ENCODE peak calls at places on chromosomes 7 and 10, in four cellular contexts. I, S, O and L are unnamed samples. For H3K4me1, the result is how much of the 10 kb centered on the place peaks cover.

GRCh38 chr10:52645435-52645776 is 127.2 kb downstream of the MBL2 start:
- DNase-seq in I (no peak), S (no peak), O (no peak), L (no peak)

GRCh38 chr10:46250481-46250880 is 36.3 kb upstream of the ANTXRL start:
- DNase-seq in I (no peak), S (no peak), O (no peak), L (no peak)

GRCh38 chr7:132028144-132028920 is 471.9 kb upstream of the PODXL start:
- DNase-seq in I (no peak), S (no peak), O (peak), L (no peak)

GRCh38 chr10:105974803-105975456 is 1189.6 kb downstream of the SORCS1 start:
- DNase-seq in I (peak), S (peak), O (peak), L (peak)

GRCh38 chr10:21402606-21403083 is 122.8 kb downstream of the SKIDA1 start:
- DNase-seq in I (no peak), S (peak), O (peak), L (peak)

GRCh38 chr10:25125151-25125550 is 49.6 kb upstream of the GPR158 start:
- DNase-seq in I (peak), S (no peak), O (no peak), L (no peak)

GRCh38 chr7:27992755-27993478 is 187.7 kb downstream of the JAZF1 start:
- DNase-seq in I (peak), S (no peak), O (no peak), L (no peak)

GRCh38 chr7:155183655-155184054 is 113.5 kb downstream of the HTR5A start:
- DNase-seq in I (no peak), S (no peak), O (no peak), L (no peak)

GRCh38 chr7:130332259-130333053 is 12.2 kb upstream of the CPA5 start:
- DNase-seq in I (no peak), S (no peak), O (no peak), L (no peak)

GRCh38 chr10:62063795-62064472 is 162.4 kb downstream of the ARID5B start:
- DNase-seq in I (no peak), S (peak), O (no peak), L (no peak)

GRCh38 chr10:102869290-102870198 is at the start of gene AS3MT:
- DNase-seq in I (peak), S (no peak), O (no peak), L (peak)

GRCh38 chr7:45054442-45054841 is 34.3 kb downstream of the NACAD start:
- DNase-seq in I (no peak), S (no peak), O (no peak), L (no peak)

GRCh38 chr10:25493122-25493893 is 318.5 kb downstream of the GPR158 start:
- DNase-seq in I (peak), S (peak), O (peak), L (peak)

GRCh38 chr7:80791509-80791929 is 127.3 kb downstream of the SEMA3C start:
- DNase-seq in I (no peak), S (no peak), O (no peak), L (no peak)

GRCh38 chr7:93933190-93933589 is 11.7 kb downstream of the GNG11 start:
- DNase-seq in I (no peak), S (no peak), O (no peak), L (no peak)

GRCh38 chr7:85535974-85536729 is 349.3 kb upstream of the SEMA3D start:
- DNase-seq in I (peak), S (no peak), O (no peak), L (no peak)

GRCh38 chr7:79180533-79180932 is 272.9 kb downstream of the MAGI2 start:
- DNase-seq in I (no peak), S (no peak), O (no peak), L (no peak)

GRCh38 chr10:94403034-94403822 is 887 bp downstream of the TBC1D12 start:
- DNase-seq in I (peak), S (peak), O (peak), L (peak)

GRCh38 chr10:10872035-10872673 is 145.5 kb upstream of the CELF2 start:
- DNase-seq in I (peak), S (peak), O (peak), L (no peak)

GRCh38 chr10:53022663-53023088 is 250.1 kb upstream of the MBL2 start:
- DNase-seq in I (peak), S (no peak), O (no peak), L (no peak)

GRCh38 chr7:105496501-105496900 is 25.6 kb downstream of the PUS7 start:
- DNase-seq in I (no peak), S (peak), O (peak), L (no peak)

GRCh38 chr7:68309806-68310205 is 1288.5 kb upstream of the AUTS2 start:
- DNase-seq in I (no peak), S (no peak), O (no peak), L (no peak)

GRCh38 chr7:158887594-158887993 is 31.2 kb downstream of the DYNC2I1 start:
- DNase-seq in I (no peak), S (no peak), O (no peak), L (no peak)

GRCh38 chr10:51886438-51887068 is 187.2 kb upstream of the CSTF2T start:
- DNase-seq in I (no peak), S (peak), O (no peak), L (no peak)

GRCh38 chr7:159042639-159043101 is 102.0 kb downstream of the VIPR2 start:
- DNase-seq in I (no peak), S (no peak), O (no peak), L (no peak)

GRCh38 chr7:47539398-47540052 is 42.4 kb downstream of the TNS3 start:
- DNase-seq in I (peak), S (peak), O (no peak), L (no peak)

GRCh38 chr10:44911081-44911540 is at the start of gene TMEM72:
- DNase-seq in I (peak), S (no peak), O (no peak), L (peak)

GRCh38 chr7:151087247-151088018 is 1.2 kb downstream of the AGAP3 start:
- DNase-seq in I (no peak), S (peak), O (peak), L (peak)

GRCh38 chr7:151089893-151090730 is 3.8 kb downstream of the AGAP3 start:
- DNase-seq in I (no peak), S (no peak), O (no peak), L (no peak)

GRCh38 chr7:151086802-151087246 is 549 bp downstream of the AGAP3 start:
- DNase-seq in I (peak), S (peak), O (peak), L (peak)

GRCh38 chr7:151088856-151089699 is 2.8 kb downstream of the AGAP3 start:
- DNase-seq in I (peak), S (peak), O (peak), L (no peak)

DNA sequence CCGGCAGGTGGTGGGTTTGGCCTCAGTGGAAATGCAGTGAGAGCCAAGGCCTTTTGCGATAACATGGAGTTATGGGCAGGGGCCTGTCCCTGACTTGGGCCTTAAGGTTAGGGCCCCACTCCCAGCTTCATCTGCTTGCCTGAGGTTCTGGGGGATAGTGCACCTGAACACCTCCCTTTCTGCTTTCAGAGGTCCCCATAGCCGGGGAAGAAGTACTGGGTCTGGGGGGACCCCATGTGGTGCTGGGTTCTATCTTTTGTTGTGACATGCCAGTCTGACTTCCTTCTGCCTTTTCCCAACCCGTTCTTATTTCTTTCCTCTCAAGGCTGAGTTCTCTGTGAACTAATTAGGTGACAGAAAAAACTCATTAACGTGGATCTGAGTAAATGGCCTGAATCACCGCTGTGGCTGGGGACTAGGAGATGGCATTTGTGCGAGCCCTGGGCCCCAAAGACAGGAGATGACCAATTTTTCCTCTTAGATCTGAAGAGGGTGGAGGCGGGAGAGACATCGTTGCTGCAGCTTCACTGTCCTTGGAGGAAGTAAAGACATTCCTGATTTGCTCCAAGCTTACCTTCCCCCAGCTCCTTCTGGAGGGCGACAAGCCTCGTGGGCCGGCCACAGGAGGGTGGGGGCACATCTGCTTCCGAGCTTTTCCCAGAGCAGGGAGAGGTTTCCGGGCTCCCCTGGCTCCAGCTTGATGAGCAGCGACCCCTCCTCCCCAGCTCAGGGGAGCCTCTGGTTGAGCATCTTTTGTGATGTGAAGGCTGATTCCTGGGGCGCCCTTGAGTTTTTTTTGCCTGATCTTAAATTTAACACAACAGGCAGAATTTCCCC is 2.0 kb downstream of the AGAP3 start:
- DNase-seq in I (peak), S (peak), O (peak), L (no peak)
- H3K4me1 ChIP-seq in I (under half), S (under half), O (under half), L (under half)

DNA sequence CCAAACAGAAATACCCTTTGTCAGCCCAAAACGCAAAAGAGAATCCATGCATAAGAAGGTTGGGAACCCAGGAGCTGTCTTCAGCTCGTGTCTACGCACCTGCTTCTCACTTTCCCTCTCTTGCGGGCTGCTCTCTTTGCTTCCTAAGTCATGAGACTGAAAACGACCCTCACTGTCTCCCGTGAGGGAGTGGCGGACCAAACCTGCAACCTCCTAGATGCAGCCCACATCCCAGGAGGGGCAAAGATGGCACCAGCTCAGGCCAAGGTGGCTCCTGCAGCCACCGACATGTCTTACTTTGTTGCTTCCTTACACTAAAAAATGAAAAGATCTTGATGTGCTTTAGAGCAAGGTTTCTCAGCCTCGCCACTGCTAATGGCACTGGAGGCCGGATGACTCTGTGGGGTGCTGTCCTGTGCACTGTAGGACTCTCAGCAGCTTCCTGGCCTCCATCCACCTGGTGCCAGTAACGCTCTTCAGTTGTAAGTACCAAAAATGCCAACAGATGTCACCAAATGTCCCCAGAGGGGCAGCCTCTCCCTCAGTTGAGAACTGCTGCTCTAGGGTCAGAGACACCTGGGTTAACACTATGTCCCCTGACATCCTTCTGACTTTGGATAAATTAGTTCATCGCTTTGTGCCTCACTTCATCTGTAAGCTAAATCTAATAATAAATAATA is 179.8 kb upstream of the PFKP start:
- DNase-seq in I (no peak), S (no peak), O (no peak), L (no peak)
- TF ChIP-seq EZH2 in I (no peak), S (no peak), O (no peak), L (no peak)

DNA sequence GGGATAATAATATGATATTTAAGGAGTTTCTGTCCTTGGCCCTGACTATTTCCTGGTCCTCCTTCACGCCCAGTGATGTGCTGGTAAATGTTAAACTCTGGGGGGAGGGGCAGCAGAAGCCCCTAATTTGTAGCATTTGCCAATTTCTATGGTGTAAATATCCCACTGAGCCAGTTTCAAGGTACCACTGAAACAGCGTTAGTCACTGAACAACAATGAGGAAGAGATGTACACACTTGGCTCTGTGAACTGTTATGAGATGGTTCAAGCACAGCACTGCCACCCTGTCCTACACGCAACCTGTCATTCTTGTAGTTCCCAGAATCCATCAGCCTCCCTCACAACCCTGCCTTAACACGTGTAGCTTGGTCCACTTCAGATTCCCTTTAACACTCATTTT is 39.8 kb downstream of the MET start:
- DNase-seq in I (no peak), S (no peak), O (no peak), L (no peak)
- H3K4me1 ChIP-seq in I (under half), S (under half), O (under half), L (under half)

DNA sequence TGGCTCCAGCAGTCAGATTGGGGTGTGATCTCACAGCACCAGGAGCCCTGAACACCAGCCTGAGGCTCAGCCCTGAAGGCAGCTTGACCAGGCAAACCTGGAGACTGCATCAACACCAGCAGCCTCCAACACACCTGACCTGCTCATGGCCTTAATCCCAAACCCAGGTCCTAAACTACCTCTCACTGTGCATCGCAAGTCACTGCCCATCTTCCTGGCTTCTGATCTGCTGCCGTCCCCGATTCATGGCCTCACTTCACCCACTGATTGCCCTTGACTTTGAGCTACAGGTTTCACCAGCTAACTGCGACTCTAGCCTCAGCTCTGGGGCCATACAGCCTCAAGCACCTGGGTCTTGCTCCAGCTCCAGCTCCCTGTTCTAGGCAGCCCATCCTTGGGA is 49.1 kb downstream of the PARP12 start:
- DNase-seq in I (no peak), S (no peak), O (no peak), L (no peak)
- TF ChIP-seq EZH2 in I (no peak), S (no peak), O (no peak), L (no peak)

DNA sequence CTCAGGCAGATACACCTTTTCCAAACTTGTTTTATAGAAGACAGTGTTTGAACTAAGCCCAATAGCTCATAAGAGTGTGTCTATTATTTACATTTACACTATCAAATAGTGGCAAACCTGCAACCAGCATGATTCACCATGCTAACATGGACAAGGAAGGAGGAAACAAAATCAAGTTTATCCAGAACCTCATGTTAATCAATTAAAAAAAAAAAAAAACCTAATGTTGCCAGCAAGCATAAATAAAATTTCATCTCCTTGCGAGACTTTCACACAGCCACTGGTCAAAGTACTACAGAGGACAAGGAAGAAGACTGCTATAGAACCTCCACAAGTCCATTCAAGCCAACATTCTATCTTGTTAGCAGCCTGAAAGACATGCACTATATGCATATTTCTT is 9.8 kb downstream of the TM9SF3 start:
- DNase-seq in I (no peak), S (no peak), O (no peak), L (no peak)
- H3K4me1 ChIP-seq in I (under half), S (under half), O (under half), L (under half)

DNA sequence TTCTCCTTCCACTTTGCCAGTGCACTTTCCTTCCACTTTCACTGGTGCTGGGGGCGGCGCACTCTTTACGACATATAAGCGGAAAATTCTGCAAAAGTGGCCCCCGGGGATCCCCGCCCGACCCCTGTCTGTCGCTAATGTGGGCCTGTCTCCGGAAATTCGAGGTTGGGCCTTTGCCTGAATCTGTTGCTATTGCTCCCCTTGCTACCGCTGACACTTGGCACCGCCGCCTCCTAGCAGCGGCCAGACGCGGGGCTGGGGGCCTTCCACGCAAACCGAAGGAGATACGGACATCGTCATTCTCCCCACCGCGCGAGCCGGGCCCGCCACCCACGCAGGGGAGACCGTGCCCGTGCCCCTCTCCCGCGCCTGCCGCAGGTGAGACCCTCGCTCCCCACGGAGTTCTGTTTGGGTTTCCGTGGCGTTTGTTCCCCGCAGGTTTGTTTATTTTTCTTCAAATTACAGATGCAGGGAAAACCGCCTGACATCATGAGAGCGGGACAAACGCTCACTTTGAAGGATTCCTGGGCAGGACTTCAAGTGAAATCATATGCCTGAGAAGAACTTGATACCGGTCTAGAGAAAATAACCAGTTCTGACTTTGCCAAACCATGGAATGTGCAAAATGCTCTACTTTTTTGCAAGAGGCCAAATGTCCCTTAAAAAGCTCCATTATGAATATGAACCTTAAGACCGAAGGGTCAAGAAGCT is 5.0 kb downstream of the TWIST1 start:
- DNase-seq in I (peak), S (peak), O (no peak), L (no peak)
- TF ChIP-seq EZH2 in I (peak), S (no peak), O (peak), L (no peak)

GRCh38 chr10:69320521-69320920 is 42.2 kb downstream of the HK1 start:
- DNase-seq in I (no peak), S (no peak), O (no peak), L (no peak)

GRCh38 chr10:69321037-69321715 is 42.9 kb downstream of the HK1 start:
- DNase-seq in I (no peak), S (no peak), O (no peak), L (no peak)

GRCh38 chr10:69323622-69324021 is 45.3 kb downstream of the HK1 start:
- DNase-seq in I (no peak), S (no peak), O (no peak), L (no peak)

GRCh38 chr10:69319911-69320316 is 41.6 kb downstream of the HK1 start:
- DNase-seq in I (no peak), S (no peak), O (no peak), L (no peak)

GRCh38 chr10:69321865-69322264 is 43.6 kb downstream of the HK1 start:
- DNase-seq in I (no peak), S (peak), O (no peak), L (no peak)
- H3K4me1 ChIP-seq in I (half or more), S (under half), O (under half), L (under half)